ENCODE peak calls at places on chromosomes 12 and 14, in nine cellular contexts. One of them, this sample, is unnamed.

GRCh38 chr14:22536853-22537338 is 52.1 kb downstream of the DAD1 start:
- DNase-seq in tibial artery: peak
- DNase-seq in CD14-positive monocyte: peak
- DNase-seq in NCI-H2081 treated with DMSO at 0.1 percent for 48 hours: no peak
- DNase-seq in lung: peak
- DNase-seq in SW 1271: peak
- DNase-seq in stimulated activated CD4-positive, alpha-beta T cell treated with anti-CD3 and anti-CD28 coated beads, Interleukin-15, amount 100 ng/mL, for 1 hour: peak
- DNase-seq in endothelial cell: no peak
- DNase-seq in iPS-NIHi11: peak
- DNase-seq in this sample: peak

GRCh38 chr14:103920981-103921854 is 7.0 kb upstream of the TDRD9 start:
- DNase-seq in iPS-NIHi11: peak
- DNase-seq in NCI-H2081 treated with DMSO at 0.1 percent for 48 hours: peak
- DNase-seq in tibial artery: peak
- DNase-seq in CD14-positive monocyte: peak
- DNase-seq in stimulated activated CD4-positive, alpha-beta T cell treated with anti-CD3 and anti-CD28 coated beads, Interleukin-15, amount 100 ng/mL, for 1 hour: peak
- DNase-seq in SW 1271: peak
- DNase-seq in lung: peak
- DNase-seq in endothelial cell: peak
- DNase-seq in this sample: peak

GRCh38 chr12:127293507-127294310 is 973.3 kb upstream of the TMEM132C start:
- DNase-seq in tibial artery: peak
- DNase-seq in CD14-positive monocyte: peak
- DNase-seq in lung: peak
- DNase-seq in NCI-H2081 treated with DMSO at 0.1 percent for 48 hours: no peak
- DNase-seq in SW 1271: no peak
- DNase-seq in endothelial cell: no peak
- DNase-seq in iPS-NIHi11: peak
- DNase-seq in stimulated activated CD4-positive, alpha-beta T cell treated with anti-CD3 and anti-CD28 coated beads, Interleukin-15, amount 100 ng/mL, for 1 hour: no peak
- DNase-seq in this sample: no peak

GRCh38 chr12:110199360-110200123 is 75.4 kb downstream of the IFT81 start:
- DNase-seq in stimulated activated CD4-positive, alpha-beta T cell treated with anti-CD3 and anti-CD28 coated beads, Interleukin-15, amount 100 ng/mL, for 1 hour: no peak
- DNase-seq in CD14-positive monocyte: no peak
- DNase-seq in tibial artery: no peak
- DNase-seq in endothelial cell: peak
- DNase-seq in NCI-H2081 treated with DMSO at 0.1 percent for 48 hours: no peak
- DNase-seq in iPS-NIHi11: peak
- DNase-seq in lung: no peak
- DNase-seq in SW 1271: no peak
- DNase-seq in this sample: no peak

GRCh38 chr12:76738824-76739579 is 24.9 kb upstream of the ZDHHC17 start:
- DNase-seq in endothelial cell: no peak
- DNase-seq in SW 1271: no peak
- DNase-seq in lung: no peak
- DNase-seq in stimulated activated CD4-positive, alpha-beta T cell treated with anti-CD3 and anti-CD28 coated beads, Interleukin-15, amount 100 ng/mL, for 1 hour: no peak
- DNase-seq in iPS-NIHi11: no peak
- DNase-seq in CD14-positive monocyte: no peak
- DNase-seq in NCI-H2081 treated with DMSO at 0.1 percent for 48 hours: no peak
- DNase-seq in tibial artery: no peak
- DNase-seq in this sample: no peak

GRCh38 chr14:75514673-75515630 is 7.3 kb upstream of the BATF start:
- DNase-seq in stimulated activated CD4-positive, alpha-beta T cell treated with anti-CD3 and anti-CD28 coated beads, Interleukin-15, amount 100 ng/mL, for 1 hour: peak
- DNase-seq in CD14-positive monocyte: no peak
- DNase-seq in tibial artery: no peak
- DNase-seq in NCI-H2081 treated with DMSO at 0.1 percent for 48 hours: no peak
- DNase-seq in SW 1271: no peak
- DNase-seq in endothelial cell: no peak
- DNase-seq in lung: no peak
- DNase-seq in iPS-NIHi11: no peak
- DNase-seq in this sample: no peak

GRCh38 chr12:83313322-83313721 is 626.6 kb downstream of the TMTC2 start:
- DNase-seq in tibial artery: no peak
- DNase-seq in lung: no peak
- DNase-seq in iPS-NIHi11: no peak
- DNase-seq in CD14-positive monocyte: no peak
- DNase-seq in stimulated activated CD4-positive, alpha-beta T cell treated with anti-CD3 and anti-CD28 coated beads, Interleukin-15, amount 100 ng/mL, for 1 hour: no peak
- DNase-seq in SW 1271: no peak
- DNase-seq in endothelial cell: no peak
- DNase-seq in NCI-H2081 treated with DMSO at 0.1 percent for 48 hours: no peak
- DNase-seq in this sample: no peak

GRCh38 chr14:47284283-47284682 is 391.1 kb downstream of the MDGA2 start:
- DNase-seq in endothelial cell: no peak
- DNase-seq in CD14-positive monocyte: no peak
- DNase-seq in NCI-H2081 treated with DMSO at 0.1 percent for 48 hours: no peak
- DNase-seq in SW 1271: no peak
- DNase-seq in stimulated activated CD4-positive, alpha-beta T cell treated with anti-CD3 and anti-CD28 coated beads, Interleukin-15, amount 100 ng/mL, for 1 hour: no peak
- DNase-seq in iPS-NIHi11: no peak
- DNase-seq in tibial artery: no peak
- DNase-seq in lung: no peak
- DNase-seq in this sample: no peak

GRCh38 chr12:11810160-11810559 is 160.7 kb downstream of the ETV6 start:
- DNase-seq in lung: no peak
- DNase-seq in endothelial cell: no peak
- DNase-seq in iPS-NIHi11: no peak
- DNase-seq in NCI-H2081 treated with DMSO at 0.1 percent for 48 hours: no peak
- DNase-seq in tibial artery: no peak
- DNase-seq in SW 1271: no peak
- DNase-seq in CD14-positive monocyte: no peak
- DNase-seq in stimulated activated CD4-positive, alpha-beta T cell treated with anti-CD3 and anti-CD28 coated beads, Interleukin-15, amount 100 ng/mL, for 1 hour: no peak
- DNase-seq in this sample: no peak

This sample was measured in ascending aorta.